ENCODE peak calls at places on chromosomes 16 and 17, in six cellular contexts. One of them, this sample, is unnamed.

GRCh38 chr16:76639685-76640289 is 362.6 kb downstream of the CNTNAP4 start:
- DNase-seq in PC-9: no peak
- DNase-seq in fibroblast of pulmonary artery: peak
- DNase-seq in lower leg skin: no peak
- DNase-seq in osteoblast: no peak
- DNase-seq in GM12864: peak
- DNase-seq in this sample: peak

GRCh38 chr17:48317732-48318131 is 112.3 kb downstream of the SKAP1 start:
- DNase-seq in GM12864: no peak
- DNase-seq in fibroblast of pulmonary artery: no peak
- DNase-seq in osteoblast: no peak
- DNase-seq in lower leg skin: no peak
- DNase-seq in PC-9: no peak
- DNase-seq in this sample: no peak

GRCh38 chr17:56891751-56892150 is 22.1 kb downstream of the TRIM25 start:
- DNase-seq in lower leg skin: no peak
- DNase-seq in PC-9: no peak
- DNase-seq in osteoblast: no peak
- DNase-seq in fibroblast of pulmonary artery: no peak
- DNase-seq in GM12864: no peak
- DNase-seq in this sample: no peak

GRCh38 chr16:20868890-20869289 is 31.3 kb downstream of the DCUN1D3 start:
- DNase-seq in PC-9: no peak
- DNase-seq in GM12864: no peak
- DNase-seq in fibroblast of pulmonary artery: peak
- DNase-seq in osteoblast: peak
- DNase-seq in lower leg skin: peak
- DNase-seq in this sample: peak

GRCh38 chr16:87145181-87146176 is 171.7 kb downstream of the C16orf95 start:
- DNase-seq in lower leg skin: no peak
- DNase-seq in osteoblast: peak
- DNase-seq in PC-9: peak
- DNase-seq in GM12864: no peak
- DNase-seq in fibroblast of pulmonary artery: peak
- DNase-seq in this sample: peak

GRCh38 chr16:59886021-59886420 is 1151.9 kb upstream of the GOT2 start:
- DNase-seq in fibroblast of pulmonary artery: peak
- DNase-seq in PC-9: no peak
- DNase-seq in GM12864: no peak
- DNase-seq in lower leg skin: peak
- DNase-seq in osteoblast: peak
- DNase-seq in this sample: peak

GRCh38 chr17:80941743-80942211 is 49.9 kb upstream of the CHMP6 start:
- DNase-seq in GM12864: no peak
- DNase-seq in lower leg skin: peak
- DNase-seq in osteoblast: peak
- DNase-seq in fibroblast of pulmonary artery: peak
- DNase-seq in PC-9: no peak
- DNase-seq in this sample: no peak

GRCh38 chr17:41812176-41813038 is at the start of gene FKBP10:
- DNase-seq in GM12864: no peak
- DNase-seq in PC-9: peak
- DNase-seq in osteoblast: peak
- DNase-seq in lower leg skin: no peak
- DNase-seq in fibroblast of pulmonary artery: peak
- DNase-seq in this sample: peak

GRCh38 chr16:75038036-75038959 is 39.5 kb downstream of the ZNRF1 start:
- DNase-seq in fibroblast of pulmonary artery: peak
- DNase-seq in osteoblast: peak
- DNase-seq in PC-9: no peak
- DNase-seq in lower leg skin: no peak
- DNase-seq in GM12864: no peak
- DNase-seq in this sample: no peak

GRCh38 chr17:65518256-65518655 is 43.2 kb downstream of the AXIN2 start:
- DNase-seq in PC-9: no peak
- DNase-seq in osteoblast: peak
- DNase-seq in lower leg skin: no peak
- DNase-seq in fibroblast of pulmonary artery: peak
- DNase-seq in GM12864: no peak
- DNase-seq in this sample: no peak

GRCh38 chr17:40490289-40490853 is 11.1 kb downstream of the TNS4 start:
- DNase-seq in fibroblast of pulmonary artery: peak
- DNase-seq in lower leg skin: peak
- DNase-seq in GM12864: no peak
- DNase-seq in osteoblast: peak
- DNase-seq in PC-9: peak
- DNase-seq in this sample: peak

GRCh38 chr17:59439261-59439660 is 107.8 kb downstream of the YPEL2 start:
- DNase-seq in fibroblast of pulmonary artery: no peak
- DNase-seq in PC-9: no peak
- DNase-seq in lower leg skin: no peak
- DNase-seq in osteoblast: no peak
- DNase-seq in GM12864: no peak
- DNase-seq in this sample: no peak

GRCh38 chr17:360141-360705 is 7.6 kb upstream of the RPH3AL start:
- DNase-seq in fibroblast of pulmonary artery: no peak
- DNase-seq in osteoblast: no peak
- DNase-seq in GM12864: no peak
- DNase-seq in PC-9: no peak
- DNase-seq in lower leg skin: no peak
- DNase-seq in this sample: no peak
- TF ChIP-seq CTCF in fibroblast of pulmonary artery: no peak
- TF ChIP-seq CTCF in osteoblast: no peak
- TF ChIP-seq CTCF in GM12864: no peak
- TF ChIP-seq CTCF in PC-9: no peak
- TF ChIP-seq CTCF in lower leg skin: no peak
- TF ChIP-seq CTCF in this sample: no peak

DNA sequence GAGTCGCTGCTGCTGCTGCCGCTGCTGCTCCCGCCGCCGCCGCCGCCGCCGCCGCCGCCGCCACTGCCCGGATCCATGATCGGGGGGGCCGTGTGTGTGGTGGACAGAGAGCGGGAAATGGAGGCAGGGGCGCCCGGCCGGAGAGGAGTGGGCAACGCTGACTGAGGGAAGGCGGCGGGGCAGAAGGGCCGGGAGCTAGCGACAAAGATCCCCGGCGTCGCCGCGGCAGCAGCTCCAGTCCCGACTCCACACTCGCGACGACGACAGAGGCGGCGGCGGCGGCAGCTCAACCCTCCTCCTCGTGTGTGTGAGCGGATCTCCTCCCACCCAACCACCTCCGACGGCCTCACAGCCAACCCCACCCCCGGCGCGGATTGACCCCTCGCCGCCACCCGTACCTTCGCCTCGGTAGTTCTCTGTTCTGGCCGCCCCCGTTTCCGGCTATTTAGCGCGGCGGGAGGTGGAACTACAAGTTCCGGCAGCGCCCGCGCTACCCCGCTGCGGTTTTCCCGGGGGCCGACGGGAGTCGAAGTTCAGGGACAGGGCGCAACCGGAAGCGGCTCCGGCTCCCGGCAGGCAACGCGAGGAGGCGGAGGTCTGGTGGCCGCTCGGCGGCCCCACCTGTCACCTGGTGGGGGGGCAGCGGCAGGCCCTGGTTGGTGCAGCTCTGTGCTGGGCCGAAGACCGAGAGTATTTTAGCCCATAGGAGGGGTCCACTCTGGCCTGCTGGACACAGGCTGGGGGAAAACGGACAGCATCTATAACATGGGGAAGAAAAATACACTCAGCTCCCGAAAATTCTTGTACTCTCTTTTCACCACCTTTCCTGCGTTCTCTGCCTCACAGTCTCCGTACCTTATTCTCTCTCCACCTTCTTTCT is at the start of gene GSPT1:
- DNase-seq in PC-9: peak
- DNase-seq in osteoblast: peak
- DNase-seq in fibroblast of pulmonary artery: peak
- DNase-seq in lower leg skin: peak
- DNase-seq in GM12864: peak
- DNase-seq in this sample: peak
- TF ChIP-seq CTCF in PC-9: peak
- TF ChIP-seq CTCF in osteoblast: no peak
- TF ChIP-seq CTCF in fibroblast of pulmonary artery: no peak
- TF ChIP-seq CTCF in lower leg skin: peak
- TF ChIP-seq CTCF in GM12864: no peak
- TF ChIP-seq CTCF in this sample: no peak

GRCh38 chr17:50507871-50508572 is at the start of gene MYCBPAP:
- DNase-seq in GM12864: peak
- DNase-seq in fibroblast of pulmonary artery: peak
- DNase-seq in PC-9: no peak
- DNase-seq in osteoblast: peak
- DNase-seq in lower leg skin: peak
- DNase-seq in this sample: no peak
- TF ChIP-seq CTCF in GM12864: peak
- TF ChIP-seq CTCF in fibroblast of pulmonary artery: no peak
- TF ChIP-seq CTCF in PC-9: no peak
- TF ChIP-seq CTCF in osteoblast: no peak
- TF ChIP-seq CTCF in lower leg skin: no peak
- TF ChIP-seq CTCF in this sample: no peak

GRCh38 chr16:77780378-77780837 is 8.0 kb upstream of the VAT1L start:
- DNase-seq in PC-9: no peak
- DNase-seq in fibroblast of pulmonary artery: peak
- DNase-seq in osteoblast: peak
- DNase-seq in lower leg skin: no peak
- DNase-seq in GM12864: no peak
- DNase-seq in this sample: peak

GRCh38 chr16:77785365-77785764 is 3.0 kb upstream of the VAT1L start:
- DNase-seq in PC-9: no peak
- DNase-seq in lower leg skin: no peak
- DNase-seq in GM12864: no peak
- DNase-seq in fibroblast of pulmonary artery: no peak
- DNase-seq in osteoblast: no peak
- DNase-seq in this sample: no peak

GRCh38 chr16:77784441-77785356 is 3.7 kb upstream of the VAT1L start:
- DNase-seq in lower leg skin: no peak
- DNase-seq in osteoblast: peak
- DNase-seq in GM12864: no peak
- DNase-seq in fibroblast of pulmonary artery: no peak
- DNase-seq in PC-9: no peak
- DNase-seq in this sample: peak

GRCh38 chr16:77781091-77781490 is 7.3 kb upstream of the VAT1L start:
- DNase-seq in PC-9: no peak
- DNase-seq in GM12864: no peak
- DNase-seq in fibroblast of pulmonary artery: no peak
- DNase-seq in lower leg skin: no peak
- DNase-seq in osteoblast: no peak
- DNase-seq in this sample: no peak

DNA sequence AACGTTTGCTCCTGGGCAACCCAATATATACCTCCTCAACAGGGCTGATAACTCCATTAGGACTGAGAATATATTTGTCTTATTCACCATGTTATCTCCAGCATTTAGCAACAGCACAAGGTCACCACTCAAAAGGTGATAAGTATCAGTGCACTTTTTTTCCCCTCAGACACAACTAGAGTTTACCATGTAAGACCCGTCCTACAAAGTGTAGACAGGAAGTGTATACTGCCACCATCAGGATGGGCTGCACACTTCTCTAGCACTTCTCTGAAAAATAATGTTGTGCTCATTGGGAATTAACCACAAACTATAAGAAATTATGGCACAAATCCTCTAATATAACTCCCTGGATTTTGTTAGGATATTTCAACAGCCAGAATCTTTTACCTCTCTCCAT is 5.7 kb upstream of the VAT1L start:
- DNase-seq in GM12864: no peak
- DNase-seq in osteoblast: no peak
- DNase-seq in fibroblast of pulmonary artery: no peak
- DNase-seq in lower leg skin: no peak
- DNase-seq in PC-9: no peak
- DNase-seq in this sample: peak
- TF ChIP-seq CTCF in GM12864: peak
- TF ChIP-seq CTCF in osteoblast: peak
- TF ChIP-seq CTCF in fibroblast of pulmonary artery: peak
- TF ChIP-seq CTCF in lower leg skin: no peak
- TF ChIP-seq CTCF in PC-9: no peak
- TF ChIP-seq CTCF in this sample: peak

This sample was measured in MCF 10A.